ENCODE peak calls at places on chromosome 11, in four cellular contexts. P is PC-9, H is foreskin keratinocyte, S is neural progenitor cell. N is an unnamed sample.

GRCh38 chr11:114243461-114244372 is 52.5 kb upstream of the NNMT start:
- DNase-seq in P (no peak), H (no peak), S (no peak), N (no peak)

GRCh38 chr11:66996609-66997273 is 21.6 kb downstream of the C11orf86 start:
- DNase-seq in P (peak), H (no peak), S (no peak), N (no peak)

GRCh38 chr11:79461144-79461543 is 20.3 kb upstream of the TENM4 start:
- DNase-seq in P (no peak), H (peak), S (peak), N (peak)

GRCh38 chr11:35962373-35963138 is 18.7 kb downstream of the LDLRAD3 start:
- DNase-seq in P (no peak), H (no peak), S (no peak), N (no peak)

GRCh38 chr11:44708523-44709280 is 18.1 kb upstream of the TSPAN18 start:
- DNase-seq in P (no peak), H (no peak), S (no peak), N (no peak)

GRCh38 chr11:62464655-62465054 is 45.8 kb downstream of the SCGB1A1 start:
- DNase-seq in P (no peak), H (no peak), S (no peak), N (no peak)

GRCh38 chr11:106127604-106128003 is 50.1 kb downstream of the AASDHPPT start:
- DNase-seq in P (no peak), H (no peak), S (no peak), N (no peak)

GRCh38 chr11:126799974-126800373 is 200.6 kb downstream of the KIRREL3 start:
- DNase-seq in P (no peak), H (no peak), S (no peak), N (no peak)

GRCh38 chr11:16883179-16883578 is 131.0 kb downstream of the PLEKHA7 start:
- DNase-seq in P (peak), H (no peak), S (no peak), N (peak)

GRCh38 chr11:119447664-119448242 is 24.8 kb upstream of the THY1 start:
- DNase-seq in P (no peak), H (peak), S (no peak), N (no peak)

GRCh38 chr11:119448380-119448779 is 25.4 kb upstream of the THY1 start:
- DNase-seq in P (no peak), H (no peak), S (no peak), N (no peak)

GRCh38 chr11:119446871-119447663 is 24.1 kb upstream of the THY1 start:
- DNase-seq in P (no peak), H (no peak), S (no peak), N (no peak)

GRCh38 chr11:119450590-119450989 is 27.6 kb upstream of the THY1 start:
- DNase-seq in P (no peak), H (no peak), S (no peak), N (no peak)

GRCh38 chr11:119449498-119449897 is 26.5 kb upstream of the THY1 start:
- DNase-seq in P (no peak), H (no peak), S (no peak), N (no peak)
- H3K27ac ChIP-seq in P (no peak), H (no peak), S (no peak), N (no peak)

DNA sequence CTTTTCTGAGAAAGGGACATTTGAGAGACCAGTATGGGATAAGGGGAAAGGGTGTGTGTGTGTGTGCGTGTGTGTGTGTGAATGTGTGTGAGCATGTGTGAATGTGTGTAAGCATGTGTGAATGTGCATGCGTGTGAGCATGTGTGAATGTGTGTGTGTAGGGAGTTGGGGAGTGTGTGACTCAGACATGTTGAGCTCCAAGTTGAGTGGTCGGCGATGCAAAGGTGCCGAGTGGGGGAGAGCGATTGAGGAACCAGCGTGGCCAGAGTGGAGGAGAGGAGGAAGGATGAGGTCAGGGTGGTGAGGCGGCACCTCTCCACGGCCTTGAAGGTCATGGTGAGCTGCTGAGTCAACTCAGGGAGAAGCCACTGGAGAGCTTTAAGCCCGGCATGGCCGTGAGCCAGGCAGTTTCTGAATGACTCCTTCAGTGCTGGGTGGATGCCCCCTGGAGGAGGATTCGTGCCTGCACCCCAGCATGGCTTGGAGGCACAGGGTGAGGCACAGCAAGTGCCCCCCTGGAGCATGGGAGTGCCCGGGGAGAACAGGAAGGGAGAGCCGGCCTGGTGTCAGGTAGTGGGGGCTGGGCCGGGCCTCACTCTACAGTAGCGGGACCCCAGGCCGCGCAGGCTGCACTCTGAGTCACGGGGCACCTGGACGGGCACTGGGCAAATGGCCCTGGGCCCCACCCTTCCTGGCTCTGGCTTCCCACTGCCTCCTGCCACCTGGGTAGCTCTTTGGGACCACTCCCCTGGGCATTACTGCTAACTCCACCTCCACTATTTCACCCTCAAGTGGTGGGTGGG is 8.2 kb upstream of the CCDC88B start:
- DNase-seq in P (peak), H (peak), S (no peak), N (peak)
- TF ChIP-seq CTCF in P (peak), H (peak), S (peak), N (peak)

GRCh38 chr11:117827521-117828511 is 3.3 kb upstream of the FXYD2 start:
- DNase-seq in P (no peak), H (no peak), S (no peak), N (no peak)

GRCh38 chr11:117830072-117830471 is 5.5 kb upstream of the FXYD2 start:
- DNase-seq in P (no peak), H (no peak), S (no peak), N (no peak)

GRCh38 chr11:117826832-117827231 is 2.3 kb upstream of the FXYD2 start:
- DNase-seq in P (no peak), H (no peak), S (no peak), N (no peak)

GRCh38 chr11:117829369-117829725 is 4.8 kb upstream of the FXYD2 start:
- DNase-seq in P (no peak), H (no peak), S (no peak), N (no peak)

DNA sequence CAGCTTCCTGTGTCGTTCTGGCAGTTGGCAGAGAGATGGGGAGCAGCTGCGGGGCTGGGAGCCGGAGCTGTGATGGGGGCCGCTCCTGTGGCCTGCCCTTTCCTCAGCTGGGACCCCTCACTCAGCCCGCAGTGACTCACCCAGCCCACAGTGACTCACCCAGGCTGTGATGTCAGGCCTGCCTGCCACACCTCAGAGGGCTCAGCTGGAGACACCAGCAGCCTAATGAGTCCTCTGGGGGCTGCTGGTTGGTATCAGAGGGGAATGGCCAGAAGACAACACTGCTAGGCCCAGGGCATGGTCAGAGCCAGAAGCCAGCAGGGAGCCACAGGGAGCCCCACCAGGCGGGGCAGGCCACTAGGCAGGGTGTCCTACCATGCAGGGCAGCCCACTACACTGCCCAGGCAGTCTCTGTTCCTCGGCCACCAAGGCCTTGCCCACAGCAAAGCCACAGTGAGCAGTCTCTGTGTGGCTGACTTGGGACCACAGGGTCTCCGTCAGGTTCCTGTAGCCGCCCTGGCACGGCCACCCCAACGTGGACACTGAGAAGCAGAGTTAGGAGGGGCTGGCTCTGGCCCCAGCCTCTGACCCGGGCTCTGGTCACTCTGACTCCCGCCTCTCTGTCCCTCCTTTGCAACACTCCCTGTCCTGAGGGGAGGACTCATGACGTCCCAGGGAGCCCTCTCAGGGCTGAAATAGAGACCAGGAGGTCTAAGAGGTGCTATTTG is 4.3 kb upstream of the FXYD2 start:
- DNase-seq in P (no peak), H (no peak), S (no peak), N (peak)
- H3K27ac ChIP-seq in P (no peak), H (peak), S (no peak), N (no peak)

GRCh38 chr11:116990811-116991210 is 107.4 kb downstream of the SIK3 start:
- DNase-seq in P (no peak), H (no peak), S (no peak), N (no peak)

GRCh38 chr11:116990061-116990473 is 108.2 kb downstream of the SIK3 start:
- DNase-seq in P (no peak), H (peak), S (no peak), N (peak)

GRCh38 chr11:116993599-116993998 is 104.6 kb downstream of the SIK3 start:
- DNase-seq in P (no peak), H (no peak), S (peak), N (no peak)

GRCh38 chr11:116989184-116989583 is 109.0 kb downstream of the SIK3 start:
- DNase-seq in P (no peak), H (no peak), S (no peak), N (no peak)

GRCh38 chr11:116991491-116991890 is 106.7 kb downstream of the SIK3 start:
- DNase-seq in P (no peak), H (no peak), S (no peak), N (no peak)
- TF ChIP-seq CTCF in P (no peak), H (no peak), S (no peak), N (no peak)

GRCh38 chr11:68977781-68978625 is 2.8 kb downstream of the MRGPRD start:
- DNase-seq in P (no peak), H (no peak), S (no peak), N (no peak)
- H3K27ac ChIP-seq in P (no peak), H (no peak), S (no peak), N (no peak)

GRCh38 chr11:88284306-88285057 is 53.1 kb downstream of the CTSC start:
- DNase-seq in P (no peak), H (no peak), S (no peak), N (no peak)

GRCh38 chr11:88275636-88276035 is 61.9 kb downstream of the CTSC start:
- DNase-seq in P (no peak), H (no peak), S (no peak), N (no peak)

GRCh38 chr11:88280673-88281316 is 56.7 kb downstream of the CTSC start:
- DNase-seq in P (no peak), H (no peak), S (no peak), N (no peak)

GRCh38 chr11:88282789-88283188 is 54.7 kb downstream of the CTSC start:
- DNase-seq in P (no peak), H (no peak), S (no peak), N (no peak)

DNA sequence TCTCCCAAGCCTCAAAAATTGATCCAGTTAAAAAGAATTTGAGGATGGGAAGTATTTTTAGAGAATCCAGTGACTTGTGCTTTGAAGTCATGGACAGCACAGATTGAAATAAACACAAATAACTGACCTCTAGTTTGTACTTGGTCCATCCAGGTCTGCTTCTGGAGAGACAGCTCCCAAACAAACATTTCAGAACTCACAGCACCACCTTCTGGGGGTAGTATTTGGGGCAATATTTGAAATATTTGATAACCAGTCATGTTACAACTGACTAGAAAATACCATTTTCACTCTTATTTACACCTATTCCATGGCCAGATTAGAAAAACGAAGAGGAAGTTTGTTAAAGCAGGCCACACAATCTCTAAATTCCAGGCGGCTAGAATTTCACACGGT is 56.2 kb downstream of the CTSC start:
- DNase-seq in P (no peak), H (no peak), S (peak), N (no peak)
- TF ChIP-seq CTCF in P (peak), H (peak), S (peak), N (no peak)

GRCh38 chr11:64858467-64859401 is 14.3 kb upstream of the CDC42BPG start:
- DNase-seq in P (no peak), H (no peak), S (no peak), N (no peak)
- H3K27ac ChIP-seq in P (peak), H (no peak), S (no peak), N (peak)

GRCh38 chr11:117096140-117096972 is 1.9 kb downstream of the SIK3 start:
- DNase-seq in P (no peak), H (no peak), S (peak), N (no peak)
- TF ChIP-seq CTCF in P (no peak), H (no peak), S (peak), N (no peak)